ENCODE peak calls at places on chromosome 9, in seven cellular contexts. K, W, F, Z, V, M and I are unnamed samples. For H3K4me1, the result is how much of the 10 kb centered on the place peaks cover.

GRCh38 chr9:136285501-136286358 is 18.2 kb downstream of the CCDC187 start:
- DNase-seq in Z (no peak), W (no peak), V (no peak), K (no peak), M (no peak), F (no peak), I (no peak)

GRCh38 chr9:137816531-137817235 is 60.9 kb upstream of the CACNA1B start:
- DNase-seq in Z (no peak), M (no peak), V (no peak), F (no peak), W (no peak), K (no peak), I (no peak)

GRCh38 chr9:82891321-82891720 is 171.6 kb downstream of the RASEF start:
- DNase-seq in K (peak), W (no peak), M (no peak), V (no peak), F (no peak), Z (no peak), I (no peak)

GRCh38 chr9:121984726-121985402 is 108.2 kb downstream of the TTLL11 start:
- DNase-seq in K (peak), V (no peak), Z (no peak), W (no peak), M (no peak), F (peak), I (no peak)

GRCh38 chr9:98230789-98231188 is 24.7 kb downstream of the TBC1D2 start:
- DNase-seq in V (peak), M (no peak), W (no peak), Z (no peak), K (no peak), F (no peak), I (no peak)

GRCh38 chr9:5884191-5884590 is 6.5 kb upstream of the MLANA start:
- DNase-seq in F (no peak), V (peak), M (no peak), K (peak), W (no peak), Z (no peak), I (no peak)

GRCh38 chr9:33791117-33791516 is 4.2 kb upstream of the PRSS3 start:
- DNase-seq in K (peak), V (peak), M (peak), F (peak), Z (no peak), W (no peak), I (no peak)

GRCh38 chr9:93297659-93298497 is 113.9 kb downstream of the WNK2 start:
- DNase-seq in V (no peak), M (no peak), F (no peak), Z (no peak), W (no peak), K (no peak), I (no peak)

GRCh38 chr9:116549061-116549664 is 137.9 kb upstream of the TRIM32 start:
- DNase-seq in Z (no peak), V (peak), F (peak), K (peak), M (peak), W (no peak), I (no peak)

GRCh38 chr9:71308454-71308853 is 187.0 kb upstream of the TRPM3 start:
- DNase-seq in V (no peak), M (no peak), W (no peak), Z (no peak), F (no peak), K (no peak), I (no peak)

GRCh38 chr9:131734781-131735180 is 5.1 kb downstream of the RAPGEF1 start:
- DNase-seq in M (no peak), W (no peak), Z (no peak), V (no peak), K (no peak), F (no peak), I (no peak)

GRCh38 chr9:127608104-127608966 is 3.7 kb upstream of the STXBP1 start:
- DNase-seq in W (no peak), V (peak), F (peak), K (peak), Z (peak), M (peak), I (peak)

GRCh38 chr9:13513710-13514444 is 234.4 kb upstream of the MPDZ start:
- DNase-seq in F (peak), M (no peak), V (peak), Z (no peak), K (no peak), W (no peak), I (no peak)

GRCh38 chr9:121620777-121621437 is 30.5 kb upstream of the DAB2IP start:
- DNase-seq in M (peak), W (peak), F (no peak), V (no peak), Z (no peak), K (peak), I (peak)

GRCh38 chr9:95509851-95510529 is 6.8 kb downstream of the PTCH1 start:
- DNase-seq in M (no peak), K (no peak), W (no peak), V (no peak), F (no peak), Z (no peak), I (peak)

GRCh38 chr9:79357620-79358019 is 214.1 kb upstream of the TLE4 start:
- DNase-seq in V (no peak), F (no peak), K (no peak), W (no peak), M (no peak), Z (no peak), I (no peak)

GRCh38 chr9:37290366-37290765 is 132.1 kb upstream of the GRHPR start:
- DNase-seq in Z (no peak), V (no peak), M (no peak), W (no peak), F (no peak), K (no peak), I (peak)

GRCh38 chr9:120937596-120937995 is 11.0 kb upstream of the TRAF1 start:
- DNase-seq in M (no peak), Z (no peak), F (no peak), V (no peak), W (no peak), K (peak), I (no peak)

GRCh38 chr9:121773954-121774714 is 122.7 kb downstream of the DAB2IP start:
- DNase-seq in W (no peak), F (no peak), M (no peak), V (no peak), Z (no peak), K (no peak), I (no peak)

GRCh38 chr9:135228345-135228982 is 141.0 kb downstream of the OLFM1 start:
- DNase-seq in F (no peak), K (no peak), Z (no peak), M (no peak), V (no peak), W (no peak), I (no peak)

GRCh38 chr9:81474125-81474524 is 215.2 kb downstream of the TLE1 start:
- DNase-seq in W (no peak), M (no peak), V (peak), Z (no peak), K (no peak), F (no peak), I (no peak)

GRCh38 chr9:88278036-88278435 is 110.2 kb upstream of the SPIN1 start:
- DNase-seq in W (no peak), M (no peak), V (no peak), F (no peak), Z (no peak), K (no peak), I (no peak)

DNA sequence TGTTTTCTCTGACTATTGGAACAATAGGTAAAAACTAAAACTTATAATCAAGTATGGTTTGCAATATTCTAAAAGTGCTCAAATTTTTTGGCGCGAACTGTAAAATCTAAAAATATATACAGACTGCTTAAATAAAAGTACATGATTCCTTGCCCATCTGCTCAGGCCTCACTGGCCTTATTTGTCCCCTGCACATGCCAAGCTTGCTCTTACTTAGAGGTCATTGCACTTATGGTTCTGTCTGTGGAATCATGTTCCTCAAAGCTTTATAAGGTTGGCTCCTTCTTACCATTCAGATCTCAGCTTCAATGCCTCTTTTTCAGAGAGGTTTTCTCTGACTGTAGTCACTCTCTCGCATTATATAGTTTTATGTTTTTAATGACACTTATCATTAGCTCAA is 54.5 kb upstream of the SMARCA2 start:
- DNase-seq in F (no peak), V (no peak), Z (no peak), W (no peak), K (no peak), M (no peak), I (no peak)
- H3K4me1 ChIP-seq in F (under half), V (under half), Z (under half), W (under half), K (under half), M (under half), I (under half)

GRCh38 chr9:105441761-105442160 is 6.1 kb upstream of the FSD1L start:
- DNase-seq in V (no peak), M (no peak), W (no peak), F (no peak), Z (no peak), K (no peak), I (no peak)

GRCh38 chr9:105438136-105438839 is 9.5 kb upstream of the FSD1L start:
- DNase-seq in K (peak), V (no peak), M (no peak), Z (no peak), W (no peak), F (no peak), I (no peak)

GRCh38 chr9:105436753-105437152 is 11.1 kb upstream of the FSD1L start:
- DNase-seq in K (no peak), W (no peak), V (no peak), F (no peak), M (no peak), Z (no peak), I (no peak)

GRCh38 chr9:105437704-105438103 is 10.1 kb upstream of the FSD1L start:
- DNase-seq in K (no peak), V (no peak), F (no peak), M (no peak), W (no peak), Z (no peak), I (no peak)

DNA sequence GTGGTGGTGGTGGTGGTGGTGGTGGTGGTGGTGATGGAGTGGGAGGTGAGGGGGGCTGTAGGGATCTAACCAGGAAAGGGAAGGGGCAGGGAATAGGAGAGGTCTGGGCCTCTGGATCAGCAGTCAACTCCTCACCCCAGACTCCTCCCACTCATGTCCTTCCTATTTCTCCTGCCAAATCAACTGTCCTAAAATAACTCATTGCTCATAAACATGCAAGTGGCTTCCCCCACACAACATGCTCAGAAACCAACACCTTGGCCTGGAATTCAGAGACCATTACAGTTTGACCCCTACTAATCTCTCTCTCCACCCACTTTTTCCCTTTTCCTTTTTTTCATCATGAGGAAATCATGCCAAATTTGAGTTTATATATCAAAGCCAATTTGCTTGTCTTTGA is 8.4 kb upstream of the FSD1L start:
- DNase-seq in W (no peak), V (no peak), M (no peak), F (no peak), Z (no peak), K (peak), I (no peak)
- H3K27ac ChIP-seq in W (no peak), V (no peak), M (no peak), F (no peak), Z (no peak), K (no peak), I (no peak)

DNA sequence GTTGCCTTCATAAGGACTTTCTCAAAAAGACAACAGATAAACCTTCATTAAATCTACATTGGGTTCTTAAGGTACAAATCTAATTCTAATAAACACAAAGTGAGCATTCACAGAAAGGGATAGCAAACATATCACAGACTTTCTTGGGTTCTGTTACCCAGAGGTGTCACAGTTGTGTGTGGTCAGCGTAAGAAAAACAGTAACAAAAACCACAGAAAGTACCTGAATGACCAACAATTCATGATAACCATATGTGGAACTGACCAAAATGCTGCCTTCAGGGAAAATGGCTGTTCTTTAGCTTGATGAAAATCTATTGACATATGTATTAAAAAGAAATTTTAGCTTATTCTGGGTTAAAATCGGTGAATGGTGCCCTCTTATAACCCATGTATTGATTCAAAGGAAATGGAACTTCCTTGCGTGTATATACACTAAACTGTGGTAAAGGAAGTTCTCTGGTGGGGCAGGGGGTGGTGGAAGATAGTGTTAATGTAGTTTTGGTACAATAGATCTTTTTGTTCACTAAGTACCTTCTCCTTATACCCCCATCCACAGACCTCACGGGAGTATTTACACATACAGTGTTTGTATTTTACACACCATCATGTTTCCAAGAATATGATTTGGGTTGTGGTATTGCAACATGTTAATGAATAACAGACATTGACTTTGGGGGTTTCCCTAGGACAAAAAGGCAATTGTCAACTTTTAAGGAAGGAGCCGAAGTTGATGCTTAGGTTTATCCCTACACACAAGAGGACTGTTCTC is 152.5 kb downstream of the APBA1 start:
- DNase-seq in K (no peak), F (no peak), Z (no peak), V (no peak), W (no peak), M (no peak), I (no peak)
- H3K4me1 ChIP-seq in K (under half), F (under half), Z (under half), V (under half), W (under half), M (under half), I (under half)

GRCh38 chr9:133843751-133844373 is 105.7 kb upstream of the SARDH start:
- DNase-seq in F (no peak), Z (no peak), M (no peak), K (no peak), W (no peak), V (no peak), I (no peak)
- H3K27ac ChIP-seq in F (no peak), Z (no peak), M (no peak), K (no peak), W (no peak), V (no peak), I (no peak)

DNA sequence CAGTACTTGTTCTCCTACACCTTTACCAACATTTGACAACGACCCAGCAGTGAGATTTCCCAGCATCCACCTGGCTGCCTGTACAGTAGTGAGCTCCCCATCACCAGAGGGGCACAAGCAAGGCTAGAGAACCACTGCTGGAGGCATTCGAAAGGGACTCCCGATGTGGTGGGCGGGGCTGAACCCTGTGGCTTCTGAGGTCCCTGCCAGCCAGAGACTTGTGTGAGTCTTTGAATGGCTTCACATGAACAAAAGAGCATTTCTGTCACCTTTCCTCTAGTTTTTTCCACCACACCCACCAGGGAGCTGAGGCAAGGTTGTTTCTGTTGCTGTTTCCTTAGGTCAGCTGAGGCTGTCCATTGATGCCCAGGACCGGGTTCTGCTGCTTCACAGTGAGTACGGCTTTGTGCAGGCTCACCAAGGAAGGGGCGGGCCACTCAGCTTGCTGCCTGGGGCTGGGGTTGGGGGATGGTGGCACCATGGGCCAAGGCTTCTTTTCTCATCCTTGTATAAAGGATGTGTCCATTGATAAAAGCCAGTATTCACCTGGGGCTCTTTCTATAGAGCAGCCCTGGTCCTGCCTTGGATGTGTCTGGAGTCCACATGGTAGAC is 15.7 kb downstream of the RGS3 start:
- DNase-seq in V (no peak), K (no peak), Z (peak), M (no peak), F (no peak), W (no peak), I (no peak)
- H3K4me1 ChIP-seq in V (under half), K (under half), Z (under half), M (under half), F (under half), W (under half), I (under half)